ENCODE peak calls at places on chromosomes 1 and 21, in nine cellular contexts. Z is transverse colon, Y is mammary epithelial cell, A is lower lobe of right lung, K is SK-N-MC, Q is lung, T is cardiac muscle cell, D is IMR-90, H is fibroblast of lung. I is an unnamed sample.

GRCh38 chr1:228287541-228288425 is 79.9 kb downstream of the OBSCN start:
- DNase-seq in T (no peak), Y (no peak), A (peak), K (no peak), Z (no peak), H (no peak), D (no peak), Q (no peak), I (no peak)

GRCh38 chr1:15598436-15598835 is 13.6 kb upstream of the AGMAT start:
- DNase-seq in H (no peak), D (no peak), A (no peak), K (no peak), Y (no peak), Z (no peak), Q (no peak), T (no peak), I (no peak)

GRCh38 chr1:192700834-192701271 is 64.9 kb downstream of the RGS13 start:
- DNase-seq in H (peak), A (no peak), T (peak), D (peak), Y (peak), K (peak), Q (no peak), Z (no peak), I (no peak)

GRCh38 chr1:155729031-155729898 is 40.4 kb downstream of the DAP3 start:
- DNase-seq in Q (peak), T (peak), Z (peak), D (peak), Y (peak), H (peak), A (no peak), K (peak), I (no peak)

GRCh38 chr1:184974086-184974836 is at the start of gene NIBAN1:
- DNase-seq in Q (peak), K (no peak), D (peak), Z (peak), Y (peak), T (peak), A (peak), H (peak), I (no peak)

GRCh38 chr21:45498646-45499000 is 43.6 kb downstream of the SLC19A1 start:
- DNase-seq in D (no peak), A (peak), T (no peak), Y (no peak), K (no peak), Q (no peak), H (no peak), Z (no peak), I (no peak)

GRCh38 chr1:228314658-228315483 is 91.8 kb downstream of the TRIM11 start:
- DNase-seq in T (no peak), D (no peak), Y (no peak), A (peak), Z (no peak), K (no peak), Q (no peak), H (peak), I (no peak)

GRCh38 chr1:244041475-244042100 is 9.5 kb upstream of the ZBTB18 start:
- DNase-seq in Q (no peak), Y (no peak), D (no peak), A (no peak), K (no peak), T (no peak), Z (no peak), H (no peak), I (no peak)

GRCh38 chr1:87478231-87478630 is 149.6 kb downstream of the LMO4 start:
- DNase-seq in Z (peak), H (peak), T (peak), D (peak), Y (peak), K (no peak), A (no peak), Q (no peak), I (no peak)

GRCh38 chr1:99956755-99957154 is 13.0 kb upstream of the SLC35A3 start:
- DNase-seq in Z (no peak), A (no peak), K (no peak), Y (no peak), D (peak), H (no peak), T (no peak), Q (no peak), I (no peak)

GRCh38 chr1:12696658-12697057 is 19.3 kb upstream of the AADACL3 start:
- DNase-seq in A (no peak), T (no peak), D (no peak), K (no peak), Z (no peak), Y (no peak), Q (no peak), H (no peak), I (no peak)

GRCh38 chr1:6667139-6667538 is 34.5 kb downstream of the DNAJC11 start:
- DNase-seq in H (no peak), Z (no peak), Q (no peak), A (no peak), K (no peak), T (no peak), D (peak), Y (no peak), I (no peak)

GRCh38 chr1:174556392-174556791 is 108.6 kb downstream of the GPR52 start:
- DNase-seq in Y (no peak), T (no peak), A (no peak), Z (no peak), D (peak), K (no peak), Q (no peak), H (peak), I (no peak)

GRCh38 chr1:74531807-74532206 is 19.4 kb upstream of the LRRC53 start:
- DNase-seq in Y (no peak), D (no peak), A (no peak), Q (no peak), T (no peak), K (no peak), Z (no peak), H (no peak), I (no peak)

GRCh38 chr1:149849947-149850360 is 49.4 kb upstream of the BOLA1 start:
- DNase-seq in Y (no peak), H (peak), D (no peak), A (no peak), K (no peak), T (peak), Q (no peak), Z (no peak), I (no peak)

GRCh38 chr1:117695796-117696505 is 90.1 kb downstream of the TENT5C start:
- DNase-seq in A (no peak), Z (no peak), Y (peak), Q (no peak), T (no peak), H (peak), D (peak), K (no peak), I (no peak)

GRCh38 chr1:201714542-201715276 is 114.2 kb upstream of the IPO9 start:
- DNase-seq in Z (peak), Y (peak), A (peak), K (no peak), H (peak), D (peak), Q (peak), T (peak), I (no peak)

GRCh38 chr1:34686531-34686930 is 68.3 kb upstream of the GJB5 start:
- DNase-seq in Z (no peak), H (no peak), A (peak), Y (no peak), D (no peak), Q (peak), T (no peak), K (no peak), I (no peak)

GRCh38 chr1:244896550-244896949 is 32.2 kb upstream of the HNRNPU start:
- DNase-seq in Y (no peak), K (no peak), D (peak), Q (no peak), T (no peak), H (peak), Z (no peak), A (no peak), I (no peak)

GRCh38 chr1:234214129-234214910 is 158.9 kb upstream of the COA6 start:
- DNase-seq in Q (peak), T (peak), Y (peak), Z (peak), H (peak), A (peak), K (no peak), D (peak), I (peak)

GRCh38 chr1:203985676-203986075 is 87.2 kb upstream of the SOX13 start:
- DNase-seq in A (no peak), Q (no peak), K (no peak), Y (no peak), T (no peak), Z (no peak), H (no peak), D (no peak), I (no peak)

GRCh38 chr1:230555826-230556225 is 86.5 kb upstream of the COG2 start:
- DNase-seq in Q (no peak), A (no peak), H (no peak), T (no peak), Z (no peak), D (no peak), Y (no peak), K (no peak), I (no peak)

GRCh38 chr1:234602334-234603220 is 7.4 kb downstream of the IRF2BP2 start:
- DNase-seq in T (no peak), A (no peak), Q (no peak), Y (peak), K (no peak), Z (peak), H (peak), D (peak), I (no peak)

GRCh38 chr1:9078949-9079500 is 9.6 kb upstream of the SLC2A5 start:
- DNase-seq in Q (no peak), Y (no peak), H (no peak), Z (peak), D (no peak), A (no peak), K (no peak), T (no peak), I (no peak)

GRCh38 chr1:18948048-18948912 is 8.2 kb downstream of the IFFO2 start:
- DNase-seq in A (peak), T (no peak), Y (peak), H (peak), D (no peak), Q (no peak), K (no peak), Z (no peak), I (no peak)

GRCh38 chr1:167795810-167796740 is 74.3 kb downstream of the MPZL1 start:
- DNase-seq in Q (no peak), Y (peak), D (no peak), T (no peak), K (no peak), H (peak), Z (no peak), A (no peak), I (no peak)

GRCh38 chr1:12016182-12016581 is 3.1 kb upstream of the MIIP start:
- DNase-seq in D (no peak), Y (peak), K (no peak), T (no peak), H (no peak), A (no peak), Z (no peak), Q (no peak), I (no peak)

GRCh38 chr1:36342426-36343185 is 19.2 kb upstream of the EVA1B start:
- DNase-seq in H (peak), A (peak), D (peak), Z (peak), K (no peak), Q (peak), T (no peak), Y (peak), I (no peak)

GRCh38 chr21:28224191-28224755 is 768.4 kb downstream of the LTN1 start:
- DNase-seq in K (no peak), Z (no peak), H (no peak), Q (no peak), D (no peak), T (no peak), Y (no peak), A (no peak), I (no peak)

GRCh38 chr21:33246963-33247362 is 17.2 kb downstream of the IFNAR2 start:
- DNase-seq in Z (no peak), D (no peak), T (no peak), H (no peak), K (no peak), Y (no peak), Q (no peak), A (no peak), I (no peak)

GRCh38 chr1:50271968-50272578 is 151.2 kb downstream of the DMRTA2 start:
- DNase-seq in D (no peak), T (peak), Y (peak), Q (peak), Z (peak), K (no peak), A (peak), H (no peak), I (peak)

GRCh38 chr1:198079432-198079951 is 77.3 kb upstream of the NEK7 start:
- DNase-seq in D (no peak), T (no peak), H (no peak), Z (no peak), A (no peak), Q (no peak), K (no peak), Y (no peak), I (no peak)

GRCh38 chr1:164914208-164914607 is 355.2 kb downstream of the PBX1 start:
- DNase-seq in K (peak), Q (no peak), A (no peak), T (peak), H (peak), Y (peak), Z (no peak), D (peak), I (no peak)

GRCh38 chr1:1079408-1080121 is 5.5 kb upstream of the RNF223 start:
- DNase-seq in H (peak), Y (peak), A (peak), T (peak), D (peak), K (no peak), Q (peak), Z (peak), I (no peak)

GRCh38 chr1:227734858-227735780 is at the start of the genes JMJD4 and SNAP47:
- DNase-seq in K (peak), Q (peak), Z (peak), D (peak), T (peak), Y (peak), A (peak), H (peak), I (peak)

GRCh38 chr21:41620982-41621381 is 113.0 kb upstream of the TMPRSS2 start:
- DNase-seq in A (no peak), Z (no peak), Y (no peak), D (peak), K (no peak), H (no peak), T (no peak), Q (no peak), I (no peak)

DNA sequence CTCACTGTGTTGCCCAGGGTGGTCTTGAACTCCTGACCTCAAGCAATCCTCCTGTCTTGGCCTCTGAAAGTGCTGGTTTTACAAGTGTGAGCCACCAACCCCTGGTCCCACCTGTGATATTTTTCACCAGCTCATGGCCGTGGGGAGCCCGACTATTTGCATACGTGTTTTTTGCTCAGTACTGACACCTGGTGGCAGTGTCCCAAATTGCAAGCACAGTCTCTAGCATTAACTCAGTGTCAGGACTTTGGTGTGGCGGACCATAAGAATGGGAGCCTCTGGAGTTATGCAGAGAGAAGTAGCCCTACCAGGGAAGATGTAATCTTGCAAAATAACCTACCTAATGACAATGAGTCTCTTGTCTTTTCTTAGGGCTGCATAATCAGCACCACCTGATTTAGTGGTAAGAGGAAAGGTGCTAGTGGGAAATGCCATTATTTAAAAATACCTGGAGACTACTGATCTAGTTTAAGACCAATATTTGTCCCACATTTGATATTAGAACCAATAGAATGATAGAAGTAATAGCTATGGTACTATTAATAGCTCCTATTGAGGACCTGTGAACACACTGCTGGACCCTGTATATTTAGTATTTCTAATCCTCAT is 305.4 kb downstream of the DISC1 start:
- DNase-seq in H (no peak), A (no peak), D (no peak), Z (no peak), T (no peak), K (no peak), Y (no peak), Q (no peak), I (no peak)
- H3K27ac ChIP-seq in H (no peak), A (no peak), D (no peak), Z (no peak), T (no peak), K (no peak), Y (peak), Q (no peak), I (no peak)

GRCh38 chr21:34815831-34816700 is 147.3 kb downstream of the CLIC6 start:
- DNase-seq in K (no peak), Y (no peak), A (no peak), Q (no peak), D (peak), Z (no peak), H (no peak), T (no peak), I (no peak)
- H3K27ac ChIP-seq in K (no peak), Y (peak), A (no peak), Q (no peak), D (peak), Z (no peak), H (peak), T (no peak), I (no peak)

GRCh38 chr1:109923131-109923945 is 12.7 kb downstream of the CSF1 start:
- DNase-seq in T (no peak), Q (no peak), Z (peak), D (no peak), H (no peak), A (no peak), Y (no peak), K (no peak), I (no peak)
- H3K27ac ChIP-seq in T (no peak), Q (no peak), Z (peak), D (no peak), H (no peak), A (peak), Y (no peak), K (no peak), I (no peak)

DNA sequence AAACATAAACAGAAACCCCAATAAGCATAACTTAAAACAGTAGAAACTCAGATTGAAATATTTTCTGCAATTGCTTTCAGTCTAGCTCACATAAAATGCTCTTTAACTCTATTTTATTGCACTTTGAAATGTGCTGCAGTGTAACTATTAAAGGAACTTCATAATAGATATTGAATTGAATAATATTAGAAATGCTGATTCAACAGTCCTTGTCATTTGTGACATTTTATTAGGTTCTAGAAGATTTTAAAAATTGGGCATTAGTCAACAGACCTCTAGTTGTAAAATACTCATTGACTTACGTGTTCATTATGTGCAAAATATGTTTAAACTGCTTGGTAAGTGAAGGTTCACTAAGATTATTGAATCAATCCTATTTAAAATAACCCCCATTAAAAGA is 1422.3 kb downstream of the PLA2G4A start:
- DNase-seq in T (no peak), Z (no peak), Y (no peak), H (no peak), D (no peak), K (no peak), A (no peak), Q (no peak), I (no peak)
- H3K27ac ChIP-seq in T (no peak), Z (no peak), Y (no peak), H (no peak), D (no peak), K (no peak), A (no peak), Q (no peak), I (no peak)

GRCh38 chr1:183821309-183822080 is 16.6 kb downstream of the RGL1 start:
- DNase-seq in Y (no peak), D (no peak), H (no peak), Q (no peak), T (no peak), Z (no peak), A (no peak), K (no peak), I (no peak)

GRCh38 chr1:183824295-183824694 is 19.4 kb downstream of the RGL1 start:
- DNase-seq in K (no peak), Z (no peak), D (no peak), H (no peak), Q (no peak), T (no peak), A (no peak), Y (no peak), I (no peak)

GRCh38 chr1:183827801-183828200 is 22.9 kb downstream of the RGL1 start:
- DNase-seq in T (no peak), D (no peak), Q (no peak), A (no peak), K (no peak), H (no peak), Z (no peak), Y (no peak), I (no peak)

GRCh38 chr1:183817576-183818288 is 12.8 kb downstream of the RGL1 start:
- DNase-seq in D (no peak), Q (no peak), T (no peak), H (no peak), A (no peak), Z (no peak), K (no peak), Y (no peak), I (no peak)

DNA sequence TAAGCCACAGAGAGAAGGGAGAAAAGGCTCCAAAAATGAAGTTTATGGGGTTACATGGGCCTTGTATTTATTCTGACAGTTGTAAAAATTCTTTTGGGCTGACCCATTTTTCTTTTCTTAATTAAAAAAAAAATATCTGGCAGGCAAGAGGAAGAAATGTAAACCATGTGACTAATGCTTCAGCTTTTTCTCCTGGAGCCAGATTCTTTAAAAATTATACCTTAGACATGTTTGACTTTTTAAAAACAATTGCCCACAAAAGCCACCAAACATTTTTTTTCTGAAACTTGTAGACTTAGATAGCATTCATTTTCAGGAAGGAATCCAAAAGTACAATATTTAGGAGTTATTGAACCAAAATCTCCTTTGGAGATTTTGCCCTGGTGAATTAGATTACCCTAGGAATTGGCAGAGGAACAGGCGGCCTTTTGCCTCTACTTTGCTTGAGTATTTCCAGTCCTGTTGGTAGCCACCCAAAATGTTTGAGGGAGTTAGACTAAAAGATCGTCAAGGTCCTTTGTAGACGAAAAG is 17.2 kb downstream of the RGL1 start:
- DNase-seq in Z (no peak), A (no peak), H (peak), Y (no peak), D (peak), Q (no peak), T (no peak), K (no peak), I (no peak)
- H3K27ac ChIP-seq in Z (peak), A (peak), H (peak), Y (no peak), D (peak), Q (peak), T (peak), K (peak), I (peak)

GRCh38 chr1:113231866-113232265 is 158.4 kb upstream of the MAGI3 start:
- DNase-seq in Q (no peak), Z (no peak), Y (no peak), H (no peak), T (no peak), K (no peak), D (no peak), A (no peak), I (no peak)

GRCh38 chr1:113223040-113223439 is 150.0 kb downstream of the LRIG2 start:
- DNase-seq in D (no peak), A (no peak), K (no peak), H (no peak), Y (no peak), T (no peak), Q (no peak), Z (no peak), I (no peak)

GRCh38 chr1:113223546-113223945 is 150.5 kb downstream of the LRIG2 start:
- DNase-seq in Y (no peak), H (peak), T (no peak), D (no peak), A (no peak), Z (no peak), Q (no peak), K (no peak), I (no peak)

GRCh38 chr1:113226118-113226517 is 153.1 kb downstream of the LRIG2 start:
- DNase-seq in T (no peak), Z (peak), Q (no peak), D (no peak), Y (no peak), A (no peak), K (no peak), H (peak), I (no peak)
- H3K27ac ChIP-seq in T (no peak), Z (no peak), Q (no peak), D (no peak), Y (no peak), A (no peak), K (no peak), H (no peak), I (no peak)

I was measured in caudate nucleus.